ENCODE peak calls at places on chromosome 11, in seven cellular contexts. W is Panc1, P is IMR-90, Q is tibial nerve, B is heart left ventricle, D is GM23338, I is psoas muscle. J is an unnamed sample.

GRCh38 chr11:72242141-72242540 is 1.8 kb downstream of the PHOX2A start:
- DNase-seq in W (no peak), P (no peak), Q (no peak), B (no peak), D (no peak), I (no peak), J (no peak)

GRCh38 chr11:18063131-18063530 is 17.1 kb upstream of the TPH1 start:
- DNase-seq in W (no peak), P (no peak), Q (no peak), B (no peak), D (no peak), I (no peak), J (no peak)

GRCh38 chr11:19735512-19735911 is 22.9 kb downstream of the NAV2 start:
- DNase-seq in W (no peak), P (peak), Q (no peak), B (no peak), D (no peak), I (no peak), J (no peak)

GRCh38 chr11:67253872-67254624 is 12.2 kb upstream of the GRK2 start:
- DNase-seq in W (no peak), P (no peak), Q (no peak), B (no peak), D (no peak), I (no peak), J (no peak)

GRCh38 chr11:95684701-95685100 is 104.9 kb downstream of the FAM76B start:
- DNase-seq in W (no peak), P (no peak), Q (no peak), B (no peak), D (no peak), I (no peak), J (no peak)

GRCh38 chr11:65865550-65866172 is 5.4 kb downstream of the MUS81 start:
- DNase-seq in W (no peak), P (no peak), Q (no peak), B (peak), D (no peak), I (peak), J (no peak)

GRCh38 chr11:77141034-77141433 is 13.0 kb downstream of the MYO7A start:
- DNase-seq in W (no peak), P (peak), Q (no peak), B (no peak), D (no peak), I (no peak), J (no peak)

GRCh38 chr11:44760917-44761545 is 34.3 kb downstream of the TSPAN18 start:
- DNase-seq in W (peak), P (peak), Q (no peak), B (no peak), D (peak), I (no peak), J (no peak)

GRCh38 chr11:33790088-33790487 is 15.8 kb upstream of the FBXO3 start:
- DNase-seq in W (no peak), P (no peak), Q (no peak), B (no peak), D (no peak), I (no peak), J (no peak)

GRCh38 chr11:30758012-30758411 is 171.9 kb upstream of the MPPED2 start:
- DNase-seq in W (no peak), P (peak), Q (no peak), B (no peak), D (no peak), I (no peak), J (no peak)

GRCh38 chr11:5004429-5005274 is 10.0 kb downstream of the OR51L1 start:
- DNase-seq in W (peak), P (peak), Q (no peak), B (peak), D (peak), I (no peak), J (peak)

GRCh38 chr11:60766547-60766946 is 9.9 kb downstream of the MS4A15 start:
- DNase-seq in W (no peak), P (no peak), Q (no peak), B (no peak), D (no peak), I (no peak), J (no peak)

GRCh38 chr11:789951-790350 is at the start of gene CEND1:
- DNase-seq in W (no peak), P (peak), Q (no peak), B (no peak), D (peak), I (peak), J (no peak)

GRCh38 chr11:5891216-5891800 is 1.7 kb upstream of the OR52E5 start:
- DNase-seq in W (peak), P (peak), Q (no peak), B (no peak), D (peak), I (no peak), J (no peak)

GRCh38 chr11:205221-206001 is 1.8 kb downstream of the BET1L start:
- DNase-seq in W (no peak), P (no peak), Q (no peak), B (no peak), D (no peak), I (no peak), J (peak)

GRCh38 chr11:64675417-64676252 is 47.4 kb downstream of the NRXN2 start:
- DNase-seq in W (no peak), P (peak), Q (peak), B (peak), D (no peak), I (peak), J (peak)

GRCh38 chr11:8717544-8717875 is 34.9 kb downstream of the RPL27A start:
- DNase-seq in W (no peak), P (no peak), Q (no peak), B (no peak), D (no peak), I (no peak), J (no peak)

GRCh38 chr11:126756416-126756815 is 244.2 kb downstream of the KIRREL3 start:
- DNase-seq in W (no peak), P (no peak), Q (no peak), B (no peak), D (no peak), I (no peak), J (no peak)

GRCh38 chr11:110373061-110373702 is 56.6 kb upstream of the FDX1 start:
- DNase-seq in W (no peak), P (peak), Q (no peak), B (no peak), D (no peak), I (no peak), J (no peak)

GRCh38 chr11:131999955-132000354 is 629.5 kb downstream of the NTM start:
- DNase-seq in W (no peak), P (no peak), Q (no peak), B (no peak), D (no peak), I (no peak), J (no peak)

GRCh38 chr11:125404136-125404810 is 91.8 kb downstream of the FEZ1 start:
- DNase-seq in W (no peak), P (no peak), Q (no peak), B (no peak), D (peak), I (peak), J (no peak)

GRCh38 chr11:59102259-59102765 is 4.7 kb upstream of the FAM111B start:
- DNase-seq in W (peak), P (peak), Q (peak), B (peak), D (peak), I (peak), J (peak)

GRCh38 chr11:5291207-5291838 is 10.4 kb downstream of the OR51B4 start:
- DNase-seq in W (peak), P (peak), Q (no peak), B (no peak), D (peak), I (no peak), J (no peak)

GRCh38 chr11:130908061-130908460 is 8.2 kb downstream of the SNX19 start:
- DNase-seq in W (no peak), P (no peak), Q (no peak), B (no peak), D (no peak), I (no peak), J (no peak)

GRCh38 chr11:47477323-47477722 is 28.4 kb upstream of the RAPSN start:
- DNase-seq in W (no peak), P (peak), Q (no peak), B (no peak), D (no peak), I (no peak), J (no peak)

GRCh38 chr11:48170840-48171233 is 45.8 kb upstream of the OR4B1 start:
- DNase-seq in W (no peak), P (peak), Q (no peak), B (no peak), D (no peak), I (no peak), J (no peak)

GRCh38 chr11:67367836-67368227 is 5.6 kb downstream of the CLCF1 start:
- DNase-seq in W (no peak), P (no peak), Q (no peak), B (no peak), D (no peak), I (no peak), J (no peak)

GRCh38 chr11:107196732-107197131 is 178.5 kb upstream of the GUCY1A2 start:
- DNase-seq in W (no peak), P (no peak), Q (no peak), B (no peak), D (no peak), I (no peak), J (no peak)

GRCh38 chr11:69558519-69558941 is 77.1 kb downstream of the LINC01488 start:
- DNase-seq in W (no peak), P (no peak), Q (no peak), B (no peak), D (no peak), I (no peak), J (no peak)

GRCh38 chr11:9459573-9460321 is 1.1 kb upstream of the ZNF143 start:
- DNase-seq in W (no peak), P (peak), Q (no peak), B (no peak), D (peak), I (no peak), J (peak)

GRCh38 chr11:77126861-77127673 is 979 bp upstream of the MYO7A start:
- DNase-seq in W (no peak), P (peak), Q (peak), B (peak), D (peak), I (peak), J (peak)

GRCh38 chr11:92667446-92668165 is 301.8 kb upstream of the MTNR1B start:
- DNase-seq in W (no peak), P (no peak), Q (no peak), B (no peak), D (peak), I (no peak), J (no peak)

GRCh38 chr11:70263363-70263762 is 7.1 kb upstream of the PPFIA1 start:
- DNase-seq in W (no peak), P (no peak), Q (no peak), B (no peak), D (no peak), I (peak), J (no peak)

GRCh38 chr11:128536521-128536920 is 50.8 kb downstream of the ETS1 start:
- DNase-seq in W (no peak), P (no peak), Q (no peak), B (no peak), D (no peak), I (no peak), J (no peak)
- H3K27ac ChIP-seq in W (no peak), P (no peak), Q (no peak), B (no peak), D (no peak), I (no peak), J (no peak)

GRCh38 chr11:114883472-114883871 is 205.1 kb downstream of the NXPE2 start:
- DNase-seq in W (no peak), P (no peak), Q (no peak), B (no peak), D (no peak), I (no peak), J (no peak)
- H3K27ac ChIP-seq in W (no peak), P (no peak), Q (no peak), B (peak), D (no peak), I (no peak), J (no peak)

GRCh38 chr11:118061401-118062125 is 15.3 kb upstream of the TMPRSS4 start:
- DNase-seq in W (no peak), P (no peak), Q (no peak), B (no peak), D (no peak), I (no peak), J (no peak)

GRCh38 chr11:118058311-118059230 is 18.3 kb upstream of the TMPRSS4 start:
- DNase-seq in W (no peak), P (no peak), Q (no peak), B (no peak), D (no peak), I (peak), J (no peak)

GRCh38 chr11:118060879-118061278 is 16.0 kb upstream of the TMPRSS4 start:
- DNase-seq in W (no peak), P (no peak), Q (no peak), B (no peak), D (no peak), I (peak), J (no peak)

GRCh38 chr11:118059231-118059940 is 17.5 kb upstream of the TMPRSS4 start:
- DNase-seq in W (no peak), P (no peak), Q (no peak), B (no peak), D (no peak), I (peak), J (no peak)

DNA sequence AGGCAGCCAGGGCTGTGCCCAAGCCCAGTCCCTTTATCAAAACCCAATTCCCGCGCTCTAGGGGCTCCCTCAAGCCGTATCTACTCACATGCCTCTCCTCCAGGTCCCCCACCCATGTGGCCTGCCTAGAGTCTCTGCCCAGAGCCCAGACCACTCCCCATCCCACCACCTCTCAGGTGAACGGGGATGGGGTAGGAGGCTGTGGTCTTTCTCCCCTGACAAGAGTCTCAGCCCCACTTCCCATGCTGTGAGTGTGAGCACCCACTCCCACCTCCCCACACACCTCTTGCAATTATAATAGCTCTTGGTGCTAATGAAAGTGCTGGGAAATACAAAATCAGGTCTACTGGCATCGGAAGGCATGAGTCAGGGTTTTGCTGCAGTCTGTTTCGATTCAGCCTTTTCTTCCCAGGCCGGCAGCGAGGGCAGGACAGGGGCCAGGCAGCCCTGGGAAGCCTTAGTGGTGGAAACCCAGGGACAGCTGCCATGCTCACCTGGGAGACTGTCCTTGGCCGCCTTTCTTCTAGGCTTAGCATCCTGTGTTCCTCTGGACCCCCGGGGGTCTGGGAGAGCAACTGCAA is 16.7 kb upstream of the TMPRSS4 start:
- DNase-seq in W (no peak), P (no peak), Q (no peak), B (no peak), D (no peak), I (peak), J (no peak)
- H3K27ac ChIP-seq in W (no peak), P (no peak), Q (no peak), B (no peak), D (no peak), I (peak), J (no peak)

DNA sequence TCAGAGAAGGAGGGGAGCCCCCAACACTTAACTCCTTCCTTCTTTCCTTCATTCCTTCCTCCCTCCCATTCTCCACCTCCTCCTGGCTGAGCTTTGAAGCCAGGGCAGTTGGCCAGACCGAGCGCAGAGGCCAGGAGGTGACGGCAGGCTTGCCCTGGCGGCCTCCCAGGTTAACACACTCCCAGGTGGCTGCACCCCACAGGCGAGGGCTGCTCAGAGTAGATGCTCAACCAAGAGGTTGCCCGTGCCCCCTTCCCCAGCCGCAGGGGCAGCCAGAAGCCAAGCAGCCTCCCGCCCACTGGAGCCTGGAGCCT is 6.3 kb upstream of the CDKN1C start:
- DNase-seq in W (no peak), P (peak), Q (peak), B (peak), D (no peak), I (no peak), J (peak)
- H3K27ac ChIP-seq in W (peak), P (peak), Q (peak), B (peak), D (no peak), I (no peak), J (peak)

GRCh38 chr11:27401280-27401679 is 38.3 kb upstream of the CCDC34 start:
- DNase-seq in W (no peak), P (no peak), Q (no peak), B (no peak), D (no peak), I (no peak), J (no peak)
- H3K27ac ChIP-seq in W (peak), P (no peak), Q (no peak), B (no peak), D (no peak), I (no peak), J (no peak)

GRCh38 chr11:75148436-75148983 is 2.4 kb upstream of the SLCO2B1 start:
- DNase-seq in W (no peak), P (no peak), Q (no peak), B (no peak), D (no peak), I (no peak), J (no peak)
- H3K27ac ChIP-seq in W (no peak), P (no peak), Q (no peak), B (no peak), D (no peak), I (no peak), J (no peak)

DNA sequence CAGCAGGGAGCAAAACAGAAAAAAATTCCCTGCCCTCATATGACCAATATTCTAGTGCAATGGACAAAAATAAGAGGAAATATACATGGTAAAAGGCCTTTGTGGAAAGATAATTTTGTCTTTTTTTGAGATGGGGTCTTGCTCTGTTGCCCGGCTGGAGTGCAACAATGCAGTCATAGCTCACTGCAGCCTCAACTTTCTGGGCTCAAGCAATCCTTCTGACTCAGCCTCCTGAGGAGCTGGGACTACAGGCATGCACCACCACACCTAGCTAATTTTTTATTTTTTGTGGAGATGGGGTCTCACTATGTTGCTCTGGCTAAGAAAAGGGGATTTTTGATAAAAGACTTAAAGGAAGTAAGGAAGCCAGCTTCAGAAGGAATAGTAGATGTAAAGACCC is 25.7 kb upstream of the DDX10 start:
- DNase-seq in W (no peak), P (no peak), Q (no peak), B (no peak), D (no peak), I (no peak), J (no peak)
- H3K27ac ChIP-seq in W (no peak), P (no peak), Q (no peak), B (no peak), D (no peak), I (no peak), J (no peak)

GRCh38 chr11:134399293-134399654 is 12.8 kb downstream of the B3GAT1 start:
- DNase-seq in W (no peak), P (no peak), Q (no peak), B (no peak), D (no peak), I (no peak), J (no peak)

GRCh38 chr11:134397304-134398078 is 14.6 kb downstream of the B3GAT1 start:
- DNase-seq in W (no peak), P (no peak), Q (no peak), B (no peak), D (no peak), I (no peak), J (no peak)

GRCh38 chr11:134398644-134399292 is 13.3 kb downstream of the B3GAT1 start:
- DNase-seq in W (no peak), P (no peak), Q (no peak), B (no peak), D (no peak), I (no peak), J (no peak)

GRCh38 chr11:134399996-134400395 is 12.0 kb downstream of the B3GAT1 start:
- DNase-seq in W (no peak), P (no peak), Q (no peak), B (no peak), D (no peak), I (no peak), J (no peak)

DNA sequence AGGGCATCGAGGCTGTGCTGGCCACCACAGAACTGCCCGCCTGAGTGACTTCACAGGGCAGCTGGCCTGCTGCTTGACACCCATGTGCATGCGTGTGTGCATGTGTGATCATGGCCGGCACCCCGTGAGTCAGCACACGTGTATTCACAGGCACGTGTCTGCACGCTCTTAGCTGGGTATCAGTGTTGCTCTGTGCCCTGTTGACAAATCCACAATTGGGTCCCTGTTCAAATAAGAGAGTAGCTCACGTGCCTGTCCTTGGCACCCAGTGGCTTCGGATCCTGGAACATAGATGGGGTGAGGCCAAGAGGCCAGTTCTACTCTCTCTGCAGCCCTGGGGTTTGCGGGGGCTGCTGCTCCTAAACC is 14.0 kb downstream of the B3GAT1 start:
- DNase-seq in W (no peak), P (no peak), Q (no peak), B (no peak), D (no peak), I (no peak), J (no peak)
- H3K27ac ChIP-seq in W (no peak), P (no peak), Q (no peak), B (no peak), D (no peak), I (no peak), J (no peak)

GRCh38 chr11:12470236-12470635 is 92.9 kb downstream of the PARVA start:
- DNase-seq in W (no peak), P (no peak), Q (no peak), B (no peak), D (no peak), I (no peak), J (no peak)
- H3K27ac ChIP-seq in W (no peak), P (no peak), Q (no peak), B (no peak), D (no peak), I (no peak), J (no peak)